ENCODE peak calls at places on chromosomes 1 and 21, in nine cellular contexts. N, U, V, T, J, O, H, I and D are unnamed samples.

GRCh38 chr1:40690919-40691537 is 476 bp upstream of the NFYC start:
- DNase-seq in H (no peak), T (no peak), J (no peak), I (no peak), V (no peak), U (no peak), O (no peak), N (no peak), D (no peak)

GRCh38 chr1:94396356-94396755 is 21.8 kb upstream of the ABCD3 start:
- DNase-seq in O (no peak), H (no peak), I (no peak), V (no peak), N (no peak), T (peak; percentile 8), U (no peak), J (no peak), D (no peak)

GRCh38 chr1:2373551-2374259 is 17.6 kb downstream of the MORN1 start:
- DNase-seq in J (no peak), U (peak; percentile 11), H (no peak), T (no peak), V (no peak), O (no peak), I (no peak), N (no peak), D (no peak)

GRCh38 chr1:94725566-94725965 is 94.6 kb upstream of the SLC44A3 start:
- DNase-seq in T (peak; percentile 77), V (no peak), U (no peak), I (no peak), H (peak; percentile 58), J (no peak), N (no peak), O (peak; percentile 21), D (no peak)

GRCh38 chr1:27588256-27589232 is 15.4 kb downstream of the AHDC1 start:
- DNase-seq in N (no peak), V (no peak), U (no peak), I (no peak), J (no peak), H (no peak), T (no peak), O (peak; percentile 76), D (no peak)

GRCh38 chr1:150515328-150516049 is at the start of gene FALEC:
- DNase-seq in T (peak; percentile 96), H (peak; percentile 91), J (peak; percentile 94), O (peak; percentile 96), V (peak; percentile 79), U (peak; percentile 87), N (peak; percentile 86), I (peak; percentile 81), D (peak; percentile 89)

GRCh38 chr1:1181129-1181937 is 7.7 kb downstream of the TTLL10 start:
- DNase-seq in O (no peak), U (no peak), N (no peak), V (no peak), I (no peak), H (no peak), J (no peak), T (no peak), D (no peak)

GRCh38 chr1:228358039-228358763 is 48.4 kb downstream of the TRIM11 start:
- DNase-seq in N (no peak), O (no peak), I (no peak), V (no peak), H (no peak), T (peak; percentile 42), U (no peak), J (no peak), D (no peak)

GRCh38 chr1:180228648-180229482 is 1.2 kb upstream of the LHX4 start:
- DNase-seq in H (no peak), V (no peak), O (no peak), N (no peak), T (no peak), U (no peak), J (no peak), I (no peak), D (peak; percentile 29)

GRCh38 chr1:93437976-93438605 is 9.8 kb upstream of the FNBP1L start:
- DNase-seq in V (no peak), U (no peak), H (peak; percentile 21), N (no peak), J (no peak), T (peak; percentile 58), O (peak; percentile 20), I (no peak), D (no peak)

GRCh38 chr1:72568113-72568512 is 285.8 kb upstream of the NEGR1 start:
- DNase-seq in I (no peak), N (no peak), V (no peak), H (no peak), J (no peak), T (no peak), U (no peak), O (no peak), D (no peak)

GRCh38 chr1:97073936-97074335 is 352.4 kb downstream of the PTBP2 start:
- DNase-seq in T (no peak), U (no peak), H (no peak), N (no peak), J (no peak), V (no peak), I (no peak), O (no peak), D (no peak)

GRCh38 chr21:33268736-33269441 is 2.7 kb downstream of the IL10RB start:
- DNase-seq in O (no peak), N (no peak), H (no peak), I (no peak), J (peak; percentile 44), T (no peak), U (peak; percentile 32), V (no peak), D (no peak)

GRCh38 chr1:86739901-86740507 is 35.6 kb downstream of the SH3GLB1 start:
- DNase-seq in U (no peak), V (no peak), N (no peak), J (no peak), H (no peak), I (no peak), O (no peak), T (no peak), D (no peak)

GRCh38 chr1:6495041-6495441 is 3.6 kb upstream of the PLEKHG5 start:
- DNase-seq in H (no peak), I (no peak), O (no peak), V (no peak), N (no peak), J (no peak), T (no peak), U (no peak), D (no peak)

GRCh38 chr1:208939545-208940085 is 643.9 kb upstream of the CAMK1G start:
- DNase-seq in J (no peak), I (no peak), T (no peak), V (no peak), O (no peak), H (no peak), N (no peak), U (no peak), D (no peak)

GRCh38 chr1:110616587-110616986 is 10.4 kb upstream of the KCNA2 start:
- DNase-seq in I (no peak), U (no peak), H (peak; percentile 67), J (no peak), T (peak; percentile 40), O (peak; percentile 19), N (no peak), V (no peak), D (peak; percentile 83)

GRCh38 chr1:3891329-3891867 is 8.7 kb downstream of the C1orf174 start:
- DNase-seq in T (no peak), N (no peak), U (no peak), H (no peak), O (no peak), I (no peak), J (no peak), V (no peak), D (no peak)

GRCh38 chr1:147171399-147172167 is 687 bp downstream of the PRKAB2 start:
- DNase-seq in J (peak; percentile 5), I (no peak), N (no peak), H (peak; percentile 7), O (no peak), T (peak; percentile 28), V (no peak), U (no peak), D (no peak)

GRCh38 chr1:29292344-29292743 is 56.0 kb downstream of the PTPRU start:
- DNase-seq in N (no peak), H (no peak), I (no peak), T (no peak), V (no peak), J (no peak), U (no peak), O (peak; percentile 16), D (no peak)

GRCh38 chr1:115815694-115816093 is 25.2 kb downstream of the NHLH2 start:
- DNase-seq in N (no peak), O (no peak), I (no peak), J (no peak), T (no peak), U (no peak), V (no peak), H (no peak), D (no peak)

GRCh38 chr1:116370186-116370585 is 2.9 kb upstream of the ATP1A1 start:
- DNase-seq in V (no peak), T (no peak), J (no peak), H (no peak), O (no peak), N (no peak), I (no peak), U (no peak), D (no peak)

GRCh38 chr1:188089461-188089860 is 1260.7 kb downstream of the PLA2G4A start:
- DNase-seq in O (peak; percentile 4), I (no peak), N (no peak), V (no peak), H (peak; percentile 19), T (no peak), U (no peak), J (no peak), D (no peak)

GRCh38 chr21:41754481-41754891 is 12.4 kb downstream of the RIPK4 start:
- DNase-seq in H (peak; percentile 74), O (no peak), T (no peak), J (no peak), I (no peak), N (no peak), V (no peak), U (no peak), D (no peak)

GRCh38 chr1:172411791-172412338 is 8.6 kb upstream of the C1orf105 start:
- DNase-seq in H (no peak), U (no peak), V (no peak), I (no peak), O (no peak), T (no peak), N (no peak), J (no peak), D (no peak)

GRCh38 chr1:181095763-181096184 is 7.3 kb downstream of the IER5 start:
- DNase-seq in I (no peak), O (no peak), T (no peak), H (no peak), J (no peak), V (no peak), U (no peak), N (no peak), D (no peak)

GRCh38 chr1:6490181-6491075 is 1.0 kb downstream of the PLEKHG5 start:
- DNase-seq in N (peak; percentile 25), J (peak; percentile 76), I (peak; percentile 39), V (no peak), U (peak; percentile 53), T (peak; percentile 77), H (peak; percentile 48), O (peak; percentile 70), D (peak; percentile 30)

GRCh38 chr1:113721010-113721409 is 38.3 kb downstream of the PHTF1 start:
- DNase-seq in J (no peak), I (no peak), T (no peak), H (no peak), V (no peak), O (no peak), N (no peak), U (no peak), D (no peak)

GRCh38 chr1:41975121-41975520 is 56.4 kb upstream of the HIVEP3 start:
- DNase-seq in V (no peak), U (no peak), H (no peak), J (no peak), O (no peak), T (no peak), N (no peak), I (no peak), D (no peak)

GRCh38 chr21:16002872-16003466 is 273.2 kb downstream of the USP25 start:
- DNase-seq in O (peak; percentile 16), U (no peak), N (no peak), T (peak; percentile 26), H (no peak), J (no peak), I (peak; percentile 24), V (no peak), D (no peak)

GRCh38 chr21:34761758-34762330 is 93.0 kb downstream of the CLIC6 start:
- DNase-seq in U (no peak), H (no peak), J (no peak), N (no peak), T (peak; percentile 19), V (no peak), I (no peak), O (no peak), D (no peak)